ENCODE peak calls at places on chromosome 22, in five cellular contexts. J is HepG2, I is HL-60, E is GM23338, B is HCT116. O is an unnamed sample. For H3K27me3, the result is how much of the 10 kb centered on the place peaks cover.

GRCh38 chr22:49667236-49667635 is 160.4 kb downstream of the BRD1 start:
- DNase-seq in J (no peak), I (no peak), E (no peak), B (no peak), O (no peak)

GRCh38 chr22:49838771-49839717 is 11.4 kb upstream of the BRD1 start:
- DNase-seq in J (no peak), I (no peak), E (peak), B (no peak), O (no peak)

GRCh38 chr22:43127166-43127908 is 15.9 kb downstream of the MCAT start:
- DNase-seq in J (no peak), I (no peak), E (no peak), B (peak), O (no peak)

GRCh38 chr22:41830174-41830573 is 2.7 kb upstream of the SREBF2 start:
- DNase-seq in J (no peak), I (no peak), E (no peak), B (no peak), O (no peak)

GRCh38 chr22:46062971-46063631 is 86.1 kb upstream of the WNT7B start:
- DNase-seq in J (no peak), I (no peak), E (no peak), B (no peak), O (no peak)

GRCh38 chr22:45262931-45263789 is 21.6 kb upstream of the UPK3A start:
- DNase-seq in J (no peak), I (peak), E (no peak), B (no peak), O (no peak)

GRCh38 chr22:33013051-33013450 is 45.1 kb downstream of the SYN3 start:
- DNase-seq in J (peak), I (no peak), E (no peak), B (no peak), O (no peak)

GRCh38 chr22:33051960-33052839 is 6.0 kb downstream of the SYN3 start:
- DNase-seq in J (peak), I (no peak), E (peak), B (no peak), O (no peak)

GRCh38 chr22:46386312-46386711 is 50.8 kb downstream of the TRMU start:
- DNase-seq in J (no peak), I (no peak), E (peak), B (no peak), O (no peak)

GRCh38 chr22:36027579-36027959 is 1.1 kb downstream of the RBFOX2 start:
- DNase-seq in J (no peak), I (no peak), E (no peak), B (no peak), O (no peak)

GRCh38 chr22:42076764-42077485 is 2.6 kb upstream of the SMDT1 start:
- DNase-seq in J (no peak), I (no peak), E (no peak), B (no peak), O (no peak)

GRCh38 chr22:38724926-38725571 is 19.3 kb downstream of the GTPBP1 start:
- DNase-seq in J (peak), I (no peak), E (peak), B (no peak), O (no peak)

GRCh38 chr22:38762607-38763006 is 6.8 kb upstream of the SUN2 start:
- DNase-seq in J (no peak), I (no peak), E (no peak), B (no peak), O (no peak)

GRCh38 chr22:30385913-30386312 is 1.3 kb downstream of the RNF215 start:
- DNase-seq in J (no peak), I (no peak), E (no peak), B (no peak), O (no peak)

GRCh38 chr22:18078329-18079041 is 695 bp downstream of the PEX26 start:
- DNase-seq in J (peak), I (peak), E (peak), B (no peak), O (no peak)
- TF ChIP-seq REST in J (no peak), I (no peak), E (no peak), B (no peak), O (no peak)

GRCh38 chr22:22380098-22381030 is 128.2 kb downstream of the ZNF280B start:
- DNase-seq in J (no peak), I (no peak), E (peak), B (no peak), O (no peak)

GRCh38 chr22:22375586-22376351 is 131.2 kb downstream of the VPREB1 start:
- DNase-seq in J (no peak), I (no peak), E (no peak), B (no peak), O (no peak)

GRCh38 chr22:22376352-22376706 is 131.7 kb downstream of the VPREB1 start:
- DNase-seq in J (no peak), I (no peak), E (no peak), B (no peak), O (no peak)

GRCh38 chr22:22377335-22377734 is 131.2 kb downstream of the ZNF280B start:
- DNase-seq in J (no peak), I (no peak), E (no peak), B (no peak), O (no peak)

DNA sequence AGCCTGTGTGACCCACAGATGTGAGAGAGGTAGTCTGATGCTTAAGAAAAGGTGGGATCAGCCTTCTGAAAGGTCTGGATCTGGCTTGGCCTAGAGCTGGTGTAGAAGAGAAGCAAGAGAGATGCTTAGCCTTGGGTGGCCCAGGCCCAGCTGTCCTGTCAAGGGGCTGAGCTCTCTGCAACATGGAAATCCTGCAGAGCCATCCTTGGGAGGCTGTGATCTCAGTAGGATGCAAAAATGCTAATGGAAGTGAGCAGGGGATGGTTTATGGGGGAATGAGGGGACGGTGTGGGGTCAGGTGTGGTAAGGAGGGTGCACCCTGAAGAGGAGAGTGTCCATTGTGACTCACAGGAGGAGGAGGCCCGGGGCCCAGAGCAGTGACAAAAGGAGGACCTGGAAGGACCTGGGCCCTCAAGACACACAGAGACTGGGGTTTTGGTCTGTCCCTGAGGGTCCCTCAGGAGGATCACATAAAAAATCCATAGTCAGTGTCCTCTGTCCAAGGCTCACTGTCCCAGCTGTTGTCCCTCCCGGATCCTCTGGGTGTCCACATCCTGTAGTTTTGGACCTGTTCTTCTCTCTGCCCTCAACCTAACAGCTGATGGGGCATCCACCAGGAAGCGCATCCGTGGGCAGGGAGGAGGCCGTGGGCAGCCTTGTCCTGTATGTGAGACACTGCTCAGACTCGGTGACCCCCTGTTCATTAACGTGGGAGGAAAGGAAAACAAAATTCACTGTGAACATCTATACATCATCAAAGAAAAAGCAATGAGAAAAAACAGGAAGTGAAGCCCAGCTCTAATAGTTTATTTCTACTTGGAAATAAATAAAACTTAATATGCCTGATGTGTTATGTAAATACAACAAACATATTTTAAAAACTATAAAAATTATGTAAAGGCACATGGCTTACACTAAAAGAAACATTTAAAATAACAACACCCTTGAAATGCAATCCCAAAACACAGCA is 129.8 kb downstream of the ZNF280B start:
- DNase-seq in J (no peak), I (no peak), E (no peak), B (no peak), O (no peak)
- H3K27me3 ChIP-seq in J (under half), I (under half), E (half or more), B (under half), O (under half)

DNA sequence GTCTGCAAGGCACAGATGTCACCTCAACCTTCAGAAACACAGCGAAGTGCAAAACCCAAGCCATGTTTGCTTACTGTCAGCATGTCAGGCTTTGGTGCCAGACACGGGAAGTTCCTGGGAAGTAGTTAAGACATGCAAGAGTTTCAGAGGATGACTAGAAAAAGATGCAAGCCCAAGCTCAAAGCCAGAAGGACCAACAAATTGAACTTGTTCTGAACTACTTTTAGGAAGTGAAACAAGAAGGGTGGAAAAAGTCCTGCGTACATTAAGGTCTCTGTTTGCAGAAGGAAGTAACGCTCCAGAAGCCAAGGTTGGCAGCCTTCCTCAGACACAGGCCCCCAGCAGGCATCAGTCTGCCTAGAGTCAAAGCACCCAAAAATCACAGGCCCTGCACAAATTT is 2.6 kb downstream of the AP1B1 start:
- DNase-seq in J (no peak), I (peak), E (no peak), B (no peak), O (no peak)
- TF ChIP-seq REST in J (no peak), I (no peak), E (no peak), B (no peak), O (no peak)

DNA sequence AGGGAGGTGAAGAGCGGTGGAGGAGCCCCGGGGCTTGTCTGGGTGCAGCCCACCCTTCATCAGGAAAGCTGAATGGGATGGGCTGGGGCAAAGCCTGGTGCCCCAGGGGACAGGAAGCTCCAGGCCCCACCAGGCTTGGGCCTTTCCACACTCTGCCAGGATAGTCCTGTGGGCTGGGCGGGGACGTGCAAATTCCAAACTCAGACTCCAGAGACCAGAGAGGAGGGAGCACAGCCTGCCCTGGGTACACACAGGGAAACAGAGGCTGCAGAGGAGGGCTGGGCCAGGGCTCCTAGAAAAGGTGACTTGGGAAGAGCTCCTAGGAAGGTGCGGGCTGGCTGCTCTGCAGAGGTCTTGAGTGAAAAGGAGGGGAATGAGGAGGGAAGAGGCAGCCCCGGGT is 124.7 kb downstream of the MED15 start:
- DNase-seq in J (no peak), I (no peak), E (no peak), B (no peak), O (no peak)
- H3K27me3 ChIP-seq in J (under half), I (under half), E (under half), B (under half), O (under half)

DNA sequence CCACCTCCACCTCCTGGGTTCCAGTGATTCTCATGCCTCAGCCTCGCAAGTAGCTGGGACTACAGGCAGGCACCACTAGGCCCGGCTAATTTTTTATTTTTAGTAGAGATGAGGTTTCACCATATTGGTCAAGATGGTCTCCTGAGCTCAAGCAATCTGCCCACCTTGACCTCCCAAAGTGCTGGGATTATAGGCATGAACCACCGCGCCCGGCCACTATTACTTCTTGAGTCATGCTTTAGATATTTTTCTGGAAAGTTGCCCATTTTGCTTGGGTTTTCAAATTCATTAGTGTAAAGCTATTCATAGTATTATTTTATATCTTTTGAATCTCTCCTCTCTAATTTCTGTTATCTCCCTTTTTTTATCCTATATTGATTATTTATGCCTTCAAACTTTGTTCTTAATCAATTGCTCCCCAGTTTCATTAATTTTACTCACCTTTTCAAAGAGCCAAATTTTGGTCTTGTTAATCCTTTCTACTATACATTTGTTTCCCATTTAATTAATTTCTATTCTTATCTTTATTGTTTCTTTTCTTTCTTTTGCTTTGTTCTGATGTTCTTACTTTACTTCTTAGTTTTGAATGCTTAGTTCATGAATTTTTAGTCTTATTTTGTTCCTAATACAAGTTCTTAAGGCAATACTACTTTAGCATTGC is 10.3 kb upstream of the RAC2 start:
- DNase-seq in J (no peak), I (no peak), E (no peak), B (no peak), O (no peak)
- TF ChIP-seq REST in J (no peak), I (no peak), E (no peak), B (no peak), O (no peak)

GRCh38 chr22:22185217-22185616 is 59.4 kb upstream of the VPREB1 start:
- DNase-seq in J (no peak), I (no peak), E (no peak), B (no peak), O (no peak)

GRCh38 chr22:22184277-22184807 is 60.2 kb upstream of the VPREB1 start:
- DNase-seq in J (no peak), I (no peak), E (no peak), B (no peak), O (no peak)

GRCh38 chr22:22182990-22183264 is 61.7 kb upstream of the VPREB1 start:
- DNase-seq in J (no peak), I (no peak), E (no peak), B (no peak), O (no peak)

GRCh38 chr22:22185844-22186499 is 58.6 kb upstream of the VPREB1 start:
- DNase-seq in J (no peak), I (no peak), E (no peak), B (no peak), O (no peak)

GRCh38 chr22:22187299-22187698 is 57.3 kb upstream of the VPREB1 start:
- DNase-seq in J (no peak), I (no peak), E (no peak), B (no peak), O (no peak)
- H3K27me3 ChIP-seq in J (under half), I (under half), E (half or more), B (under half), O (under half)

GRCh38 chr22:23845661-23846469 is 7.1 kb upstream of the DERL3 start:
- DNase-seq in J (no peak), I (no peak), E (no peak), B (no peak), O (no peak)
- TF ChIP-seq REST in J (no peak), I (no peak), E (no peak), B (no peak), O (no peak)

GRCh38 chr22:44199866-44200265 is 19.1 kb downstream of the PARVG start:
- DNase-seq in J (no peak), I (no peak), E (no peak), B (no peak), O (no peak)
- H3K27me3 ChIP-seq in J (under half), I (under half), E (under half), B (under half), O (under half)